ENCODE peak calls at places on chromosomes 16 and 17, in ten cellular contexts. One of them, this sample, is unnamed.

GRCh38 chr17:2023692-2024571 is 1.2 kb downstream of the RTN4RL1 start:
- DNase-seq in gastrocnemius medialis: no peak
- DNase-seq in esophagus muscularis mucosa: no peak
- DNase-seq in A549: peak; percentile 64
- DNase-seq in transverse colon: peak; percentile 43
- DNase-seq in ovary: peak; percentile 70
- DNase-seq in upper lobe of left lung: peak; percentile 88
- DNase-seq in heart left ventricle: no peak
- DNase-seq in thyroid gland: peak; percentile 40
- DNase-seq in uterus: peak; percentile 61
- DNase-seq in this sample: peak; percentile 81

GRCh38 chr16:64475627-64476351 is 646.1 kb downstream of the CDH11 start:
- DNase-seq in gastrocnemius medialis: no peak
- DNase-seq in esophagus muscularis mucosa: no peak
- DNase-seq in A549: no peak
- DNase-seq in transverse colon: no peak
- DNase-seq in ovary: no peak
- DNase-seq in upper lobe of left lung: no peak
- DNase-seq in heart left ventricle: peak; percentile 29
- DNase-seq in thyroid gland: no peak
- DNase-seq in uterus: no peak
- DNase-seq in this sample: no peak

GRCh38 chr17:38444151-38444550 is 15.9 kb downstream of the ARHGAP23 start:
- DNase-seq in gastrocnemius medialis: peak; percentile 41
- DNase-seq in esophagus muscularis mucosa: no peak
- DNase-seq in A549: peak; percentile 71
- DNase-seq in transverse colon: peak; percentile 61
- DNase-seq in ovary: peak; percentile 79
- DNase-seq in upper lobe of left lung: peak; percentile 90
- DNase-seq in heart left ventricle: peak; percentile 75
- DNase-seq in thyroid gland: peak; percentile 69
- DNase-seq in uterus: peak; percentile 78
- DNase-seq in this sample: peak; percentile 87

GRCh38 chr17:48392836-48393235 is 37.2 kb downstream of the SKAP1 start:
- DNase-seq in gastrocnemius medialis: no peak
- DNase-seq in esophagus muscularis mucosa: no peak
- DNase-seq in A549: no peak
- DNase-seq in transverse colon: no peak
- DNase-seq in ovary: no peak
- DNase-seq in upper lobe of left lung: no peak
- DNase-seq in heart left ventricle: no peak
- DNase-seq in thyroid gland: no peak
- DNase-seq in uterus: no peak
- DNase-seq in this sample: no peak

GRCh38 chr16:55949518-55949917 is 74.3 kb upstream of the CES5A start:
- DNase-seq in gastrocnemius medialis: no peak
- DNase-seq in esophagus muscularis mucosa: peak; percentile 75
- DNase-seq in A549: peak; percentile 34
- DNase-seq in transverse colon: no peak
- DNase-seq in ovary: no peak
- DNase-seq in upper lobe of left lung: no peak
- DNase-seq in heart left ventricle: no peak
- DNase-seq in thyroid gland: no peak
- DNase-seq in uterus: no peak
- DNase-seq in this sample: no peak

GRCh38 chr17:40664582-40665333 is at the start of gene KRT222:
- DNase-seq in gastrocnemius medialis: no peak
- DNase-seq in esophagus muscularis mucosa: no peak
- DNase-seq in A549: no peak
- DNase-seq in transverse colon: no peak
- DNase-seq in ovary: no peak
- DNase-seq in upper lobe of left lung: no peak
- DNase-seq in heart left ventricle: no peak
- DNase-seq in thyroid gland: no peak
- DNase-seq in uterus: no peak
- DNase-seq in this sample: no peak

GRCh38 chr17:61815863-61816523 is 47.3 kb downstream of the BRIP1 start:
- DNase-seq in gastrocnemius medialis: no peak
- DNase-seq in esophagus muscularis mucosa: no peak
- DNase-seq in A549: no peak
- DNase-seq in transverse colon: no peak
- DNase-seq in ovary: no peak
- DNase-seq in upper lobe of left lung: no peak
- DNase-seq in heart left ventricle: no peak
- DNase-seq in thyroid gland: no peak
- DNase-seq in uterus: no peak
- DNase-seq in this sample: no peak

GRCh38 chr16:72905581-72905980 is 142.3 kb downstream of the ZFHX3 start:
- DNase-seq in gastrocnemius medialis: no peak
- DNase-seq in esophagus muscularis mucosa: no peak
- DNase-seq in A549: no peak
- DNase-seq in transverse colon: no peak
- DNase-seq in ovary: no peak
- DNase-seq in upper lobe of left lung: no peak
- DNase-seq in heart left ventricle: no peak
- DNase-seq in thyroid gland: no peak
- DNase-seq in uterus: no peak
- DNase-seq in this sample: no peak

GRCh38 chr16:68062910-68063393 is 22.2 kb upstream of the NFATC3 start:
- DNase-seq in gastrocnemius medialis: no peak
- DNase-seq in esophagus muscularis mucosa: no peak
- DNase-seq in A549: no peak
- DNase-seq in transverse colon: peak; percentile 25
- DNase-seq in ovary: peak; percentile 19
- DNase-seq in upper lobe of left lung: no peak
- DNase-seq in heart left ventricle: no peak
- DNase-seq in thyroid gland: no peak
- DNase-seq in uterus: no peak
- DNase-seq in this sample: peak; percentile 35

GRCh38 chr16:69888005-69888560 is 63.1 kb upstream of the CLEC18A start:
- DNase-seq in gastrocnemius medialis: no peak
- DNase-seq in esophagus muscularis mucosa: no peak
- DNase-seq in A549: no peak
- DNase-seq in transverse colon: no peak
- DNase-seq in ovary: no peak
- DNase-seq in upper lobe of left lung: peak; percentile 25
- DNase-seq in heart left ventricle: no peak
- DNase-seq in thyroid gland: no peak
- DNase-seq in uterus: no peak
- DNase-seq in this sample: no peak

GRCh38 chr16:57846078-57846697 is 43.9 kb upstream of the KIFC3 start:
- DNase-seq in gastrocnemius medialis: no peak
- DNase-seq in esophagus muscularis mucosa: no peak
- DNase-seq in A549: no peak
- DNase-seq in transverse colon: no peak
- DNase-seq in ovary: peak; percentile 61
- DNase-seq in upper lobe of left lung: no peak
- DNase-seq in heart left ventricle: no peak
- DNase-seq in thyroid gland: no peak
- DNase-seq in uterus: no peak
- DNase-seq in this sample: no peak

GRCh38 chr16:23465179-23465578 is 12.2 kb upstream of the COG7 start:
- DNase-seq in gastrocnemius medialis: no peak
- DNase-seq in esophagus muscularis mucosa: no peak
- DNase-seq in A549: no peak
- DNase-seq in transverse colon: no peak
- DNase-seq in ovary: no peak
- DNase-seq in upper lobe of left lung: no peak
- DNase-seq in heart left ventricle: no peak
- DNase-seq in thyroid gland: no peak
- DNase-seq in uterus: no peak
- DNase-seq in this sample: no peak

GRCh38 chr16:23464196-23464595 is 11.2 kb upstream of the COG7 start:
- DNase-seq in gastrocnemius medialis: no peak
- DNase-seq in esophagus muscularis mucosa: no peak
- DNase-seq in A549: no peak
- DNase-seq in transverse colon: no peak
- DNase-seq in ovary: no peak
- DNase-seq in upper lobe of left lung: no peak
- DNase-seq in heart left ventricle: no peak
- DNase-seq in thyroid gland: no peak
- DNase-seq in uterus: no peak
- DNase-seq in this sample: no peak

GRCh38 chr16:23469814-23470213 is 16.8 kb upstream of the COG7 start:
- DNase-seq in gastrocnemius medialis: peak; percentile 38
- DNase-seq in esophagus muscularis mucosa: no peak
- DNase-seq in A549: peak; percentile 38
- DNase-seq in transverse colon: no peak
- DNase-seq in ovary: no peak
- DNase-seq in upper lobe of left lung: no peak
- DNase-seq in heart left ventricle: no peak
- DNase-seq in thyroid gland: peak; percentile 77
- DNase-seq in uterus: no peak
- DNase-seq in this sample: no peak

DNA sequence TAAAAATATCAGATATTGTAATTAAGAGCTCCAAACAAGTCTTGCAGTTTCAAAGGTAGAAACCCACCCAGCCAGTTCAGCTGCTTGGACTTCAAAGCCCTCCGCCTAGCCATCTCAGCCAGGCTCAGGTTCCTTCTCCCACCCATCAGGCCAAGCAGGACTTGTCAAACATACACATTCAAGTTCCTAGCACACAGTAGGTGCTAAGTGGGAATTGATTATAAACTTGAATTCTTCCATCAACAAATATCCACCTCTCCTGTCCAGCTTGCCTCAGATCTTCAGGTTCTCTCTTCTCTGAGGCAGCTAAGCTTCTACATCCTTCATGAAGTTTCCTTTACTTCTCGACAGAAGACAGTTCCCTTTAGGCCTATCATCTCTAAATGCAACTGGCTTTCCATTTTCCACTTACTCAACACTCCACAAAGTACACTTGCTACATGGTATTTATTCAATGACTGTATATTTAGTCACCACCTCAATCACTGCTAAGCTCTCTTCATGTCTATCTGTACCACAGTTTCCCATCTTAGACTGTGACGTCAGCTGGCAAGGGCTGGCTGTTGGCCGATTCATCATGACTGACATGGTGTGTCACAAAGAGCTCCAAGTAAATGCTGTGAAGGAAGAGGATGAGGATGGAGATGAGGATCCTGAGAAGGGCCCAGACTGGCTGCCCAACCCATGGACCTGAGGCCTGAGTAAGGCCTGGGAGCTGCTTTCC is 13.3 kb upstream of the COG7 start:
- DNase-seq in gastrocnemius medialis: no peak
- DNase-seq in esophagus muscularis mucosa: no peak
- DNase-seq in A549: peak; percentile 73
- DNase-seq in transverse colon: no peak
- DNase-seq in ovary: no peak
- DNase-seq in upper lobe of left lung: no peak
- DNase-seq in heart left ventricle: peak; percentile 57
- DNase-seq in thyroid gland: no peak
- DNase-seq in uterus: no peak
- DNase-seq in this sample: no peak
- H3K27ac ChIP-seq in gastrocnemius medialis: no peak overlapping the region
- H3K27ac ChIP-seq in esophagus muscularis mucosa: no peak overlapping the region
- H3K27ac ChIP-seq in A549: no peak overlapping the region
- H3K27ac ChIP-seq in transverse colon: no peak overlapping the region
- H3K27ac ChIP-seq in ovary: no peak overlapping the region
- H3K27ac ChIP-seq in upper lobe of left lung: no peak overlapping the region
- H3K27ac ChIP-seq in heart left ventricle: no peak overlapping the region
- H3K27ac ChIP-seq in thyroid gland: no peak overlapping the region
- H3K27ac ChIP-seq in uterus: no peak overlapping the region
- H3K27ac ChIP-seq in this sample: no peak overlapping the region

GRCh38 chr17:76671912-76672262 is 28.3 kb upstream of the ST6GALNAC1 start:
- DNase-seq in gastrocnemius medialis: no peak
- DNase-seq in esophagus muscularis mucosa: no peak
- DNase-seq in A549: no peak
- DNase-seq in transverse colon: no peak
- DNase-seq in ovary: no peak
- DNase-seq in upper lobe of left lung: no peak
- DNase-seq in heart left ventricle: no peak
- DNase-seq in thyroid gland: no peak
- DNase-seq in uterus: no peak
- DNase-seq in this sample: no peak
- TF ChIP-seq POLR2A in gastrocnemius medialis: peak; percentile 67
- TF ChIP-seq POLR2A in esophagus muscularis mucosa: no peak
- TF ChIP-seq POLR2A in A549: peak; percentile 12
- TF ChIP-seq POLR2A in transverse colon: peak; percentile 89
- TF ChIP-seq POLR2A in ovary: peak; percentile 7
- TF ChIP-seq POLR2A in upper lobe of left lung: peak; percentile 85
- TF ChIP-seq POLR2A in heart left ventricle: peak; percentile 77
- TF ChIP-seq POLR2A in thyroid gland: peak; percentile 91
- TF ChIP-seq POLR2A in uterus: peak; percentile 64
- TF ChIP-seq POLR2A in this sample: peak; percentile 58

GRCh38 chr17:29278692-29279091 is 15.3 kb downstream of the NUFIP2 start:
- DNase-seq in gastrocnemius medialis: no peak
- DNase-seq in esophagus muscularis mucosa: no peak
- DNase-seq in A549: no peak
- DNase-seq in transverse colon: no peak
- DNase-seq in ovary: no peak
- DNase-seq in upper lobe of left lung: no peak
- DNase-seq in heart left ventricle: no peak
- DNase-seq in thyroid gland: no peak
- DNase-seq in uterus: no peak
- DNase-seq in this sample: no peak
- H3K4me3 ChIP-seq in gastrocnemius medialis: no peak overlapping the region
- H3K4me3 ChIP-seq in esophagus muscularis mucosa: no peak overlapping the region
- H3K4me3 ChIP-seq in A549: no peak overlapping the region
- H3K4me3 ChIP-seq in transverse colon: no peak overlapping the region
- H3K4me3 ChIP-seq in ovary: no peak overlapping the region
- H3K4me3 ChIP-seq in upper lobe of left lung: no peak overlapping the region
- H3K4me3 ChIP-seq in heart left ventricle: no peak overlapping the region
- H3K4me3 ChIP-seq in thyroid gland: no peak overlapping the region
- H3K4me3 ChIP-seq in uterus: no peak overlapping the region
- H3K4me3 ChIP-seq in this sample: no peak overlapping the region

DNA sequence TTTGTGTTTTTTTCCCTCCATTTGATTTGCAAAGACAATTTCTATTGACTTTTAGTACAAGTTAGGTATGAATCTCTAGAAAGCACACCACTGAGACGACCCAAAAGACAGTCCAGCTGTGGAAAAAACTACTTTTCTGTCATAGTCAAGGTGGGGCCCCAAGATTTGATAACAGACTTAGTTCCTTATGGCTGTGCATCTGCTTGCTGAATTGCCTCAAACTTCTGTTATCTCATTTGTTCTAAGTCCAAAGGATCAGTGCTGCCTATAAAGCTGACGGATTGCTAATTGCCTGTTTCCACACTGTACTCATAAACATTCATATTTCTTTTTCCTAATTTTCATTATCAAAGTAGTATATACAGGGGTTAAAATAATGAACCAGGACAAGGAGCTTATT is 180.8 kb downstream of the SPECC1 start:
- DNase-seq in gastrocnemius medialis: no peak
- DNase-seq in esophagus muscularis mucosa: no peak
- DNase-seq in A549: no peak
- DNase-seq in transverse colon: no peak
- DNase-seq in ovary: no peak
- DNase-seq in upper lobe of left lung: no peak
- DNase-seq in heart left ventricle: no peak
- DNase-seq in thyroid gland: no peak
- DNase-seq in uterus: no peak
- DNase-seq in this sample: no peak
- H3K27ac ChIP-seq in gastrocnemius medialis: no peak overlapping the region
- H3K27ac ChIP-seq in esophagus muscularis mucosa: no peak overlapping the region
- H3K27ac ChIP-seq in A549: no peak overlapping the region
- H3K27ac ChIP-seq in transverse colon: peak overlapping the region; percentile 81
- H3K27ac ChIP-seq in ovary: no peak overlapping the region
- H3K27ac ChIP-seq in upper lobe of left lung: no peak overlapping the region
- H3K27ac ChIP-seq in heart left ventricle: no peak overlapping the region
- H3K27ac ChIP-seq in thyroid gland: no peak overlapping the region
- H3K27ac ChIP-seq in uterus: no peak overlapping the region
- H3K27ac ChIP-seq in this sample: no peak overlapping the region

This sample was measured in sigmoid colon.